ENCODE peak calls at places on chromosomes 5 and 9, in nine cellular contexts. W is heart left ventricle, I is K562, V is sigmoid colon, D is IMR-90, G is testis, O is A549, K is GM12891, N is HCT116. C is an unnamed sample.

GRCh38 chr9:3525088-3525835 is 539 bp downstream of the RFX3 start:
- DNase-seq in W (peak), I (peak), V (no peak), D (no peak), G (no peak), O (peak), K (no peak), N (no peak), C (no peak)

GRCh38 chr5:63687854-63688253 is 274.4 kb downstream of the HTR1A start:
- DNase-seq in W (no peak), I (no peak), V (no peak), D (no peak), G (no peak), O (no peak), K (no peak), N (no peak), C (no peak)

GRCh38 chr9:25939116-25939515 is 260.9 kb upstream of the TUSC1 start:
- DNase-seq in W (no peak), I (no peak), V (no peak), D (no peak), G (no peak), O (no peak), K (no peak), N (no peak), C (no peak)

GRCh38 chr5:34758514-34758913 is 80.5 kb upstream of the TTC23L start:
- DNase-seq in W (no peak), I (no peak), V (no peak), D (no peak), G (no peak), O (no peak), K (no peak), N (no peak), C (no peak)

GRCh38 chr9:27065288-27065687 is 43.7 kb upstream of the TEK start:
- DNase-seq in W (no peak), I (no peak), V (no peak), D (peak), G (no peak), O (no peak), K (no peak), N (no peak), C (no peak)

GRCh38 chr5:39570418-39571027 is 145.7 kb upstream of the DAB2 start:
- DNase-seq in W (no peak), I (peak), V (no peak), D (peak), G (no peak), O (peak), K (no peak), N (peak), C (no peak)

GRCh38 chr9:122846371-122847060 is 18.1 kb upstream of the PDCL start:
- DNase-seq in W (no peak), I (no peak), V (no peak), D (no peak), G (no peak), O (no peak), K (no peak), N (no peak), C (no peak)

GRCh38 chr5:91586232-91586631 is 203.1 kb upstream of the ARRDC3 start:
- DNase-seq in W (no peak), I (no peak), V (no peak), D (no peak), G (no peak), O (no peak), K (no peak), N (no peak), C (no peak)

GRCh38 chr5:11247224-11247623 is 486.2 kb upstream of the DAP start:
- DNase-seq in W (no peak), I (no peak), V (no peak), D (no peak), G (no peak), O (no peak), K (no peak), N (no peak), C (no peak)

GRCh38 chr9:118721923-118722322 is 647.3 kb downstream of the BRINP1 start:
- DNase-seq in W (no peak), I (no peak), V (no peak), D (no peak), G (no peak), O (no peak), K (no peak), N (no peak), C (no peak)

GRCh38 chr9:16074962-16075361 is 522.1 kb downstream of the CCDC171 start:
- DNase-seq in W (no peak), I (no peak), V (no peak), D (peak), G (no peak), O (no peak), K (no peak), N (no peak), C (no peak)

GRCh38 chr5:172107606-172108005 is 80.4 kb downstream of the STK10 start:
- DNase-seq in W (peak), I (no peak), V (no peak), D (peak), G (no peak), O (peak), K (no peak), N (no peak), C (peak)

GRCh38 chr5:172110260-172110815 is 77.7 kb downstream of the STK10 start:
- DNase-seq in W (peak), I (no peak), V (no peak), D (no peak), G (no peak), O (no peak), K (no peak), N (no peak), C (no peak)

GRCh38 chr5:172109749-172110148 is 78.3 kb downstream of the STK10 start:
- DNase-seq in W (no peak), I (no peak), V (no peak), D (no peak), G (no peak), O (no peak), K (no peak), N (no peak), C (no peak)

GRCh38 chr5:172113036-172113435 is 75.0 kb downstream of the STK10 start:
- DNase-seq in W (no peak), I (no peak), V (no peak), D (no peak), G (no peak), O (no peak), K (no peak), N (no peak), C (no peak)

GRCh38 chr5:172110921-172111873 is 76.8 kb downstream of the STK10 start:
- DNase-seq in W (peak), I (peak), V (no peak), D (peak), G (peak), O (no peak), K (peak), N (no peak), C (peak)
- TF ChIP-seq POLR2A in W (no peak), I (no peak), V (no peak), D (no peak), G (no peak), O (no peak), K (peak), N (no peak), C (no peak)

DNA sequence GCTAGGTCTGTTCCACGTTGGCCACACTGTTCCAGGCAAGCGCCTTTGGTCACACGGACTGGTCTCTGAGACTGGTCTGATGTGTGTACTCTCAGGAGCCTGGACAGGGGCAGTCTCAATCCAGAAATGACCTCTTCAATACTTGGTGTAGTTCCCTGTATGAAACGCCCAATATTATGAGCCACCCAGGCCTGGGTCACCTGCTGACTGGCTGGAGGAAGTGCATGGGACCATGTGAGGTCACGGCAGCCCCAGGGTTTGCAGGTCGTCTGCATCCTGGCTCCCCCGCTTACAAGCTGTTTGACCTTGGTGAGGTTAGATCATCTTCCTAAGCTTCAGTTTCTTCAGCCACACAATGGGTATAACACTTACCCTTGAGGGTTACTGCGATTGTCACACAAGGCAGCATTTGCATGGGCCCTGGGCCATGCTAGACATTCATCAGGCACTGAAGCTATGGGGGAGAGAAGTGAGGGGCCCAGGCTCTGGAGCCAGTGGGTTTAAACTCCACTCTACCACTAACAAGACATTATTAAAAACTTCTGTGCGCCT is 5.2 kb upstream of the GRHPR start:
- DNase-seq in W (no peak), I (no peak), V (no peak), D (no peak), G (no peak), O (no peak), K (no peak), N (no peak), C (no peak)
- TF ChIP-seq POLR2A in W (no peak), I (no peak), V (no peak), D (no peak), G (no peak), O (no peak), K (no peak), N (no peak), C (no peak)

GRCh38 chr5:133117930-133118445 is 66.2 kb downstream of the HSPA4 start:
- DNase-seq in W (no peak), I (no peak), V (no peak), D (no peak), G (no peak), O (no peak), K (no peak), N (no peak), C (no peak)

GRCh38 chr5:133117166-133117929 is 65.5 kb downstream of the HSPA4 start:
- DNase-seq in W (no peak), I (no peak), V (no peak), D (no peak), G (no peak), O (no peak), K (no peak), N (no peak), C (no peak)

GRCh38 chr5:133118741-133119140 is 66.9 kb downstream of the HSPA4 start:
- DNase-seq in W (no peak), I (no peak), V (no peak), D (no peak), G (no peak), O (no peak), K (no peak), N (no peak), C (no peak)

GRCh38 chr5:133114933-133115310 is 63.1 kb downstream of the HSPA4 start:
- DNase-seq in W (no peak), I (no peak), V (no peak), D (no peak), G (no peak), O (no peak), K (no peak), N (no peak), C (no peak)

DNA sequence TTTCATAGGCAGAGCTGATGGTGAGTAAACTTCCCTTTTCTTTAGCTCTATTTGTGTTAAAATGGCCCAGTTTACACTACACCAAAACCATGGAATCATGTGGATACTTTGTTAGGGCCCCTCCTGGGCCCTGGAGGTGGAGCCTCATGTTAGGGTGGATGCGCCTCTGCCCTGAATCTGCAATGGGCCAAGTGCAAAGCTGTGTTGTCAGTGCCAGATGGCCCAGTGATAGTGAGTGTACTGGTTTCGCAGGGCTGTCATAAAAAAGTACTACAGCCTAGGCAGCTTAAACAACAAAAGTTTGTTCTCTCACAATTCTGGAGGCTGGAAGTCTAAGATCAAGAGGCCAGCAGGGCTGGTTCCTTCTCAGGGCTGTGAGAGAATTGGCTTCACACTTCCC is 64.8 kb downstream of the HSPA4 start:
- DNase-seq in W (no peak), I (no peak), V (no peak), D (no peak), G (no peak), O (no peak), K (no peak), N (no peak), C (no peak)
- TF ChIP-seq POLR2A in W (no peak), I (no peak), V (no peak), D (no peak), G (no peak), O (no peak), K (no peak), N (no peak), C (no peak)

DNA sequence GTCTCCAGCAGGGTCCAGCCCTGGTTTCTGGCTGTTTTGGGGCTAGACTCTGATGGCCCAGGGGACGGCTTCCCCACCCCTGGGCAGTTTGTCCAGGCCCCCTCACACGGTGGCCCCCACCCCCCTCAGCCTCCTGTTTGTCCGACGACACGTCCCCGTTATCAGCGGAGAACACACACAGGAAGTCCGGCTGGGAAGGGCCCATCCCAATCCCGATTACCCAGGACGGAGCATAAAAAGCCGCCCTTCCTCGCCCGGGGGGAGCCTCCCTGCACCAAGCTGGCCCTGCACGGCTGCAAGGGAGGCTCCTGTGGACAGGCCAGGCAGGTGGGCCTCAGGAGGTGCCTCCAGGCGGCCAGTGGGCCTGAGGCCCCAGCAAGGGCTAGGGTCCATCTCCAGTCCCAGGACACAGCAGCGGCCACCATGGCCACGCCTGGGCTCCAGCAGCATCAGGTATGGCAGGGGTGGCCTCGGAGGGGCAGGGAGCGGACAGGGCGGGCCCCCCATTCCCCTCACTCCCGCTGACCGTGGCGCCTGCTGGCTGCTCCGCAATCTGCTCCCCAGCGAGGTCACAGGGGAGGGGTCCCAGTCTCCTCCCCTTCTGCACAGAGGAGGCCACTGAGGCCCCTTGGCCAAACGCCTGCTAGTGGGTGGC is at the start of gene EGFL7:
- DNase-seq in W (peak), I (peak), V (no peak), D (no peak), G (no peak), O (no peak), K (no peak), N (no peak), C (no peak)
- TF ChIP-seq POLR2A in W (no peak), I (peak), V (peak), D (no peak), G (no peak), O (no peak), K (no peak), N (no peak), C (no peak)

C was measured in H54.